ENCODE peak calls at places on chromosomes 6 and 20, in five cellular contexts. One of them, this sample, is unnamed. For H3K4me1, the result is how much of the 10 kb centered on the place peaks cover.

GRCh38 chr20:18005170-18005989 is 36.6 kb downstream of the MGME1 start:
- DNase-seq in H9: peak
- DNase-seq in pancreas: no peak
- DNase-seq in uterus: no peak
- DNase-seq in aorta: no peak
- DNase-seq in this sample: no peak

GRCh38 chr20:20594171-20594530 is 118.3 kb downstream of the RALGAPA2 start:
- DNase-seq in H9: no peak
- DNase-seq in pancreas: no peak
- DNase-seq in aorta: no peak
- DNase-seq in uterus: no peak
- DNase-seq in this sample: peak

GRCh38 chr6:113137411-113137810 is 719.7 kb upstream of the MARCKS start:
- DNase-seq in pancreas: no peak
- DNase-seq in aorta: peak
- DNase-seq in uterus: peak
- DNase-seq in H9: no peak
- DNase-seq in this sample: peak

GRCh38 chr20:40773376-40773775 is 84.3 kb upstream of the MAFB start:
- DNase-seq in uterus: no peak
- DNase-seq in pancreas: no peak
- DNase-seq in H9: no peak
- DNase-seq in aorta: no peak
- DNase-seq in this sample: no peak

GRCh38 chr6:141252828-141253608 is 879.7 kb upstream of the GJE1 start:
- DNase-seq in pancreas: no peak
- DNase-seq in aorta: no peak
- DNase-seq in uterus: no peak
- DNase-seq in H9: no peak
- DNase-seq in this sample: no peak

GRCh38 chr6:116531675-116532570 is 13.6 kb downstream of the TRAPPC3L start:
- DNase-seq in aorta: peak
- DNase-seq in H9: peak
- DNase-seq in pancreas: peak
- DNase-seq in uterus: peak
- DNase-seq in this sample: peak

GRCh38 chr6:6915813-6916547 is 191.8 kb upstream of the RREB1 start:
- DNase-seq in H9: no peak
- DNase-seq in uterus: peak
- DNase-seq in aorta: no peak
- DNase-seq in pancreas: no peak
- DNase-seq in this sample: no peak

GRCh38 chr6:90278129-90278528 is 18.5 kb downstream of the BACH2 start:
- DNase-seq in pancreas: no peak
- DNase-seq in uterus: no peak
- DNase-seq in aorta: no peak
- DNase-seq in H9: no peak
- DNase-seq in this sample: no peak

GRCh38 chr6:2852514-2852855 is 10.8 kb upstream of the SERPINB1 start:
- DNase-seq in uterus: no peak
- DNase-seq in pancreas: peak
- DNase-seq in aorta: no peak
- DNase-seq in H9: no peak
- DNase-seq in this sample: no peak

GRCh38 chr6:157162756-157163433 is 160.4 kb downstream of the TMEM242 start:
- DNase-seq in aorta: no peak
- DNase-seq in uterus: no peak
- DNase-seq in pancreas: no peak
- DNase-seq in H9: no peak
- DNase-seq in this sample: peak

GRCh38 chr20:8749101-8749500 is 319.8 kb upstream of the PLCB4 start:
- DNase-seq in aorta: no peak
- DNase-seq in pancreas: no peak
- DNase-seq in H9: no peak
- DNase-seq in uterus: no peak
- DNase-seq in this sample: no peak

GRCh38 chr6:116462516-116462915 is 1.3 kb downstream of the CALHM6 start:
- DNase-seq in uterus: no peak
- DNase-seq in pancreas: no peak
- DNase-seq in aorta: no peak
- DNase-seq in H9: no peak
- DNase-seq in this sample: no peak

GRCh38 chr6:109978174-109979032 is at the start of gene GPR6:
- DNase-seq in aorta: peak
- DNase-seq in uterus: peak
- DNase-seq in H9: peak
- DNase-seq in pancreas: peak
- DNase-seq in this sample: peak

GRCh38 chr6:112879920-112880413 is 532.8 kb downstream of the RFPL4B start:
- DNase-seq in aorta: peak
- DNase-seq in H9: peak
- DNase-seq in pancreas: peak
- DNase-seq in uterus: no peak
- DNase-seq in this sample: peak

DNA sequence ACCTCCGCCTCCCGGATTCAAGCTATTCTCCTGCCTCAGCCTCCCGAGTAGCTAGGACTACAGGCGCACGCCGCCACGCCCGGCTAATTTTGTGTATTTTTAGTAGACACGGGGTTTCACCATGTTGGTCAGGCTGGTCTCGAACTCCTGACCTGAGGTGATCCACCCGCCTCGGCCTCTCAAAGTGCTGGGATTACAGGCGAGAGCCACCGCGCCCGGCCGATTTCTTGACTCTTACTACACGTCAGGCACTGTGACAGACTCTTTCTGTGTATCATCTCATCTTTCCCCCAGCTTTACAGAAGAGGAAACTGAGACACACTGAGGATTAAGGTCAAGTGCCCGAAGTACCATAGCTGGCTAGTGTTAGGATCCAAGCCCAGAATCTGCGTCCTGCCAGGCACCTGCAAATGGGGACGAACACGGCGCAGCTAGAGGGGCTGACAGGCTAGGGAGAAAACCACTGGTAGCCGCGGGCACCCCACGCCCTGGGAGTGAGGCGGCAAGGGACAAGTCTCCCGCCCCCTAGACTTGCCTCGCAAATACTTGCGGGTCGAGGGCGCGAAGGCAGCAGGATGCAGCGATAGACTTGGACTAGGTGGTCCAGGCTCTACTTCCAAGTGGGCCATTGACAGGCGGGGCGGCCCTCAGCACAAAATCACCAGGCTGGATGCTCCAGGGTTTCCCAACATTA is 1.1 kb upstream of the TAF8 start:
- DNase-seq in H9: no peak
- DNase-seq in aorta: peak
- DNase-seq in uterus: peak
- DNase-seq in pancreas: peak
- DNase-seq in this sample: no peak
- H3K4me1 ChIP-seq in H9: under half
- H3K4me1 ChIP-seq in aorta: under half
- H3K4me1 ChIP-seq in uterus: under half
- H3K4me1 ChIP-seq in pancreas: under half
- H3K4me1 ChIP-seq in this sample: under half

GRCh38 chr20:3784863-3785239 is 1.7 kb downstream of the CENPB start:
- DNase-seq in pancreas: no peak
- DNase-seq in uterus: no peak
- DNase-seq in H9: no peak
- DNase-seq in aorta: no peak
- DNase-seq in this sample: no peak

GRCh38 chr20:3786665-3787639 is at the start of gene CENPB:
- DNase-seq in uterus: peak
- DNase-seq in pancreas: peak
- DNase-seq in H9: peak
- DNase-seq in aorta: peak
- DNase-seq in this sample: peak

GRCh38 chr20:3784226-3784853 is 2.2 kb downstream of the CENPB start:
- DNase-seq in pancreas: peak
- DNase-seq in uterus: no peak
- DNase-seq in aorta: peak
- DNase-seq in H9: no peak
- DNase-seq in this sample: no peak

GRCh38 chr20:3785240-3786125 is 1.1 kb downstream of the CENPB start:
- DNase-seq in uterus: no peak
- DNase-seq in H9: no peak
- DNase-seq in pancreas: peak
- DNase-seq in aorta: peak
- DNase-seq in this sample: peak

GRCh38 chr20:3786126-3786484 is 435 bp downstream of the CENPB start:
- DNase-seq in pancreas: peak
- DNase-seq in H9: no peak
- DNase-seq in aorta: peak
- DNase-seq in uterus: peak
- DNase-seq in this sample: peak
- H3K4me1 ChIP-seq in pancreas: under half
- H3K4me1 ChIP-seq in H9: under half
- H3K4me1 ChIP-seq in aorta: under half
- H3K4me1 ChIP-seq in uterus: under half
- H3K4me1 ChIP-seq in this sample: under half

DNA sequence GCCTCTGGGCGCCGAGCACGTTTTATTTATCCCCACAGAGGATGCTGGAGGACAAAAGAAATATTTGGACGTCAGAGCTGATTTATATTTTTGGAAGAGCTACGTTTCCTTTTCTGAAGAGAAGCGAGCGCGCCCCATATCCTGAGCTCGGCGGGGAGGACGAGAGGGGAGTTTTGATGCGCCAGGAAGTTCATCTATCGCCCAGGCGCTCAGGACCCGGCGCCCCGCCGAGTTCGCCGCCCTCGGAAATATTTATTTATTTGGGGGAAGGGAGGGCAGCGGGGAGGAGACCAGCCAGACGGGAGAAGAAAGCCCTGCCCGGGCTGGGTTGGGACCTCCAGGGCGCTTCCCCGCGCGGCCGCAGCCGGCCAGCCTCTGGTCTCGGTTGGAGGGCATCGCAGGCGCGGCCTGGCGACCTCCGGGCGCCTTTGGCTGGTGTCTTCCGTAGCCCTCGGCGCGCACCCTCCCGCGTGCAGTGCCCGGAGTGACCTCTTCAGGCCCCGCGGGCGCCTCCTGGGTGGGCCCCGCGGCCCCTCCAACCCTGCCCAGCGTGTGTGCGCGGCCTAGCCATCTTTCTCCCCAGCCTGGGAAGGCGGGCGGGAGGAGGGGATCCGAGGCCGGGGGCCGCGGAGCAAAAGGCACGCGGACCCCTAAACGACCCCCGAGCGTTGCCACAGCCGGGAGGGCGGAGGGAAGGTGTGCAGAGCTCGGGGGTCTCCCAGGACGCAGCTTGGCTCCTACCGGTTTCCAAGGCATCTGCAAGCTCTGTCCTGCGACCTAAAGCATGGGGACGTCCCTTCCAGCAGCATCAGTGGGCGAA is 5.4 kb upstream of the FOXF2 start:
- DNase-seq in aorta: no peak
- DNase-seq in uterus: no peak
- DNase-seq in pancreas: no peak
- DNase-seq in H9: peak
- DNase-seq in this sample: peak
- H3K4me1 ChIP-seq in aorta: under half
- H3K4me1 ChIP-seq in uterus: under half
- H3K4me1 ChIP-seq in pancreas: under half
- H3K4me1 ChIP-seq in H9: under half
- H3K4me1 ChIP-seq in this sample: under half

GRCh38 chr20:64062276-64062595 is 762 bp upstream of the TCEA2 start:
- DNase-seq in uterus: no peak
- DNase-seq in H9: no peak
- DNase-seq in pancreas: no peak
- DNase-seq in aorta: no peak
- DNase-seq in this sample: no peak
- H3K4me1 ChIP-seq in uterus: under half
- H3K4me1 ChIP-seq in H9: under half
- H3K4me1 ChIP-seq in pancreas: under half
- H3K4me1 ChIP-seq in aorta: under half
- H3K4me1 ChIP-seq in this sample: under half

GRCh38 chr20:43444107-43444506 is 13.6 kb upstream of the SRSF6 start:
- DNase-seq in uterus: no peak
- DNase-seq in H9: peak
- DNase-seq in pancreas: no peak
- DNase-seq in aorta: no peak
- DNase-seq in this sample: peak
- H3K4me1 ChIP-seq in uterus: under half
- H3K4me1 ChIP-seq in H9: under half
- H3K4me1 ChIP-seq in pancreas: under half
- H3K4me1 ChIP-seq in aorta: under half
- H3K4me1 ChIP-seq in this sample: under half

DNA sequence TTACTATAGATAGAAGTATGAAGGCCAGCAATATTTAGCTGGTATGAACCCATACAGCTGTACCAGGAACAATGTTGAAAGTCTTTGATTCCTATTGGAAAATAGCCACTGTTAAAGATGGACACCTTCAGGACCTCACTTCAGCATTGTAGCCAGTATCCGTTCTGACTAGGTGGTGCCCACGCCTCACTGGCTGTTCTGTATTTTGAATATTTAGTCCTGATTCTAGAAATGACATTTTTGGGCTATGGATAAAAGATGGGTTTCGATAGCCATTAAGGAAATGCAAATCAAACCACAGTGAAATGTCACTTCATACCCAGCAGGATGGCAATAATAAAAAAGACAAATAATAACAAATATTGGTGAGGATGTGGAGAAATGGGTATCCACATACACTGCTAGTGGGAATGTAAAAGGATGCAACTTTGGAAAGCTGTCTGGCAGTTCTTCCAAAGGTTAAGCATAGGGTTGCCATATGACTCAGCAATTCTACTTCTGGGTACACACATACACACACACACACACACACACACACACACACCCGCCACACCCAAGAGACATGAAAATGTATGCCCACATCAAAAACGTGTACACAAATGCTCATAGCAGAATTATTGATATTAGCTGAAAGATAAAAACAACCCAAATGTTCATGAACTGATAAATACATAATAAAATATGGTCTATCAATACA is 56.8 kb downstream of the UTRN start:
- DNase-seq in pancreas: no peak
- DNase-seq in uterus: no peak
- DNase-seq in aorta: no peak
- DNase-seq in H9: no peak
- DNase-seq in this sample: no peak
- H3K4me1 ChIP-seq in pancreas: half or more
- H3K4me1 ChIP-seq in uterus: under half
- H3K4me1 ChIP-seq in aorta: under half
- H3K4me1 ChIP-seq in H9: under half
- H3K4me1 ChIP-seq in this sample: under half

GRCh38 chr6:12415980-12416598 is 125.9 kb downstream of the EDN1 start:
- DNase-seq in pancreas: no peak
- DNase-seq in aorta: no peak
- DNase-seq in H9: no peak
- DNase-seq in uterus: no peak
- DNase-seq in this sample: no peak
- H3K4me1 ChIP-seq in pancreas: under half
- H3K4me1 ChIP-seq in aorta: under half
- H3K4me1 ChIP-seq in H9: under half
- H3K4me1 ChIP-seq in uterus: under half
- H3K4me1 ChIP-seq in this sample: under half